ENCODE peak calls at places on chromosomes 16 and 17, in four cellular contexts. P is breast epithelium, M is RWPE1, Z is A172. J is an unnamed sample.

GRCh38 chr16:31487720-31488629 is 5.1 kb downstream of the SLC5A2 start:
- DNase-seq in P (no peak), M (peak; percentile 65), Z (no peak), J (peak; percentile 66)

GRCh38 chr17:77271421-77271820 is 130.7 kb downstream of the SEC14L1 start:
- DNase-seq in P (no peak), M (no peak), Z (no peak), J (no peak)

GRCh38 chr16:53817812-53818211 is 113.9 kb downstream of the FTO start:
- DNase-seq in P (no peak), M (no peak), Z (peak; percentile 28), J (no peak)

GRCh38 chr17:54967621-54968258 is 714 bp downstream of the COX11 start:
- DNase-seq in P (no peak), M (peak; percentile 38), Z (peak; percentile 4), J (peak; percentile 35)

GRCh38 chr17:73283250-73283649 is 21.6 kb upstream of the CPSF4L start:
- DNase-seq in P (no peak), M (no peak), Z (no peak), J (no peak)

GRCh38 chr17:18258356-18259038 is at the start of gene FLII:
- DNase-seq in P (no peak), M (peak; percentile 56), Z (peak; percentile 25), J (peak; percentile 58)

GRCh38 chr17:57455063-57455914 is 199.0 kb downstream of the MSI2 start:
- DNase-seq in P (no peak), M (no peak), Z (peak; percentile 57), J (no peak)

GRCh38 chr17:56880571-56880970 is 33.3 kb downstream of the TRIM25 start:
- DNase-seq in P (no peak), M (no peak), Z (no peak), J (no peak)

GRCh38 chr17:80362428-80363119 is 52.4 kb upstream of the ENDOV start:
- DNase-seq in P (peak; percentile 37), M (no peak), Z (no peak), J (no peak)

GRCh38 chr17:45229681-45230409 is 8.2 kb downstream of the FMNL1 start:
- DNase-seq in P (no peak), M (no peak), Z (no peak), J (no peak)

GRCh38 chr16:19513377-19514053 is 8.4 kb downstream of the GDE1 start:
- DNase-seq in P (no peak), M (no peak), Z (no peak), J (no peak)

GRCh38 chr17:309361-309888 is 43.2 kb downstream of the RPH3AL start:
- DNase-seq in P (no peak), M (no peak), Z (no peak), J (no peak)

GRCh38 chr16:15775209-15775608 is 81.6 kb downstream of the MYH11 start:
- DNase-seq in P (no peak), M (peak; percentile 48), Z (peak; percentile 51), J (peak; percentile 21)

GRCh38 chr16:55349867-55350266 is 25.9 kb downstream of the IRX6 start:
- DNase-seq in P (no peak), M (no peak), Z (no peak), J (no peak)

GRCh38 chr17:68011199-68011665 is 15.0 kb upstream of the C17orf58 start:
- DNase-seq in P (peak; percentile 64), M (peak; percentile 28), Z (no peak), J (no peak)

GRCh38 chr17:57531078-57531477 is 214.0 kb downstream of the CCDC182 start:
- DNase-seq in P (no peak), M (no peak), Z (no peak), J (no peak)

GRCh38 chr17:21376835-21377690 is 906 bp downstream of the KCNJ12 start:
- DNase-seq in P (no peak), M (peak; percentile 39), Z (no peak), J (peak; percentile 23)

GRCh38 chr17:41835800-41836549 is at the start of gene NT5C3B:
- DNase-seq in P (no peak), M (peak; percentile 72), Z (no peak), J (peak; percentile 9)

GRCh38 chr16:50476486-50477260 is 71.5 kb upstream of the NKD1 start:
- DNase-seq in P (no peak), M (no peak), Z (no peak), J (no peak)

GRCh38 chr16:73743665-73744496 is 552.7 kb upstream of the PSMD7 start:
- DNase-seq in P (no peak), M (no peak), Z (peak; percentile 8), J (no peak)

GRCh38 chr17:5248821-5249479 is 14.3 kb upstream of the SCIMP start:
- DNase-seq in P (no peak), M (no peak), Z (no peak), J (no peak)

GRCh38 chr16:66846266-66846665 is 2.1 kb downstream of the CA7 start:
- DNase-seq in P (peak; percentile 27), M (no peak), Z (no peak), J (no peak)

GRCh38 chr17:1177099-1177996 is 2.4 kb downstream of the ABR start:
- DNase-seq in P (no peak), M (no peak), Z (peak; percentile 80), J (no peak)

GRCh38 chr16:15502041-15502725 is 67.8 kb downstream of the BMERB1 start:
- DNase-seq in P (no peak), M (peak; percentile 83), Z (peak; percentile 97), J (peak; percentile 75)

GRCh38 chr17:7626956-7627249 is 718 bp downstream of the SAT2 start:
- DNase-seq in P (no peak), M (no peak), Z (no peak), J (no peak)

GRCh38 chr17:64938925-64939474 is 19.7 kb upstream of the LRRC37A3 start:
- DNase-seq in P (no peak), M (no peak), Z (no peak), J (no peak)

GRCh38 chr17:1036171-1036844 is 39.4 kb downstream of the TIMM22 start:
- DNase-seq in P (no peak), M (no peak), Z (no peak), J (no peak)

GRCh38 chr16:66705790-66706505 is 9.4 kb upstream of the CMTM4 start:
- DNase-seq in P (no peak), M (no peak), Z (peak; percentile 76), J (no peak)

GRCh38 chr17:65294184-65294719 is 157.1 kb downstream of the RGS9 start:
- DNase-seq in P (no peak), M (peak; percentile 71), Z (peak; percentile 71), J (peak; percentile 28)

GRCh38 chr17:48048321-48049140 is at the start of gene NFE2L1:
- DNase-seq in P (peak; percentile 86), M (peak; percentile 85), Z (peak; percentile 94), J (peak; percentile 89)

GRCh38 chr16:28524544-28525179 is 14.1 kb downstream of the NUPR1 start:
- DNase-seq in P (no peak), M (no peak), Z (no peak), J (no peak)

GRCh38 chr17:57957120-57957850 is 2.1 kb upstream of the CUEDC1 start:
- DNase-seq in P (no peak), M (no peak), Z (no peak), J (no peak)

GRCh38 chr16:89094252-89094901 is 725 bp downstream of the ACSF3 start:
- DNase-seq in P (no peak), M (peak; percentile 54), Z (peak; percentile 10), J (peak; percentile 44)

J was measured in mammary epithelial cell.